ENCODE peak calls at places on chromosome 16, in five cellular contexts. One of them, this sample, is unnamed.

GRCh38 chr16:66135376-66135775 is 231.1 kb upstream of the CDH5 start:
- DNase-seq in anterior cingulate cortex: no peak
- DNase-seq in NCI-H1694 treated with DMSO at 0.1 percent for 48 hours: no peak
- DNase-seq in HFFc6: no peak
- DNase-seq in breast epithelium: peak; percentile 32
- DNase-seq in this sample: peak; percentile 57

GRCh38 chr16:89909777-89910716 is 8.6 kb upstream of the MC1R start:
- DNase-seq in anterior cingulate cortex: peak; percentile 79
- DNase-seq in NCI-H1694 treated with DMSO at 0.1 percent for 48 hours: peak; percentile 37
- DNase-seq in HFFc6: peak; percentile 43
- DNase-seq in breast epithelium: peak; percentile 53
- DNase-seq in this sample: peak; percentile 84

GRCh38 chr16:2775765-2776499 is 1.1 kb downstream of the ELOB start:
- DNase-seq in anterior cingulate cortex: no peak
- DNase-seq in NCI-H1694 treated with DMSO at 0.1 percent for 48 hours: no peak
- DNase-seq in HFFc6: no peak
- DNase-seq in breast epithelium: no peak
- DNase-seq in this sample: no peak

GRCh38 chr16:11530171-11530940 is 56.4 kb downstream of the LITAF start:
- DNase-seq in anterior cingulate cortex: no peak
- DNase-seq in NCI-H1694 treated with DMSO at 0.1 percent for 48 hours: no peak
- DNase-seq in HFFc6: no peak
- DNase-seq in breast epithelium: no peak
- DNase-seq in this sample: peak; percentile 22

GRCh38 chr16:86994651-86995171 is 322.5 kb downstream of the C16orf95 start:
- DNase-seq in anterior cingulate cortex: no peak
- DNase-seq in NCI-H1694 treated with DMSO at 0.1 percent for 48 hours: no peak
- DNase-seq in HFFc6: peak; percentile 81
- DNase-seq in breast epithelium: no peak
- DNase-seq in this sample: peak; percentile 93

GRCh38 chr16:9469512-9469911 is 378.1 kb downstream of the HAPSTR1 start:
- DNase-seq in anterior cingulate cortex: no peak
- DNase-seq in NCI-H1694 treated with DMSO at 0.1 percent for 48 hours: no peak
- DNase-seq in HFFc6: no peak
- DNase-seq in breast epithelium: no peak
- DNase-seq in this sample: no peak

GRCh38 chr16:86211800-86212199 is 298.5 kb upstream of the FOXF1 start:
- DNase-seq in anterior cingulate cortex: no peak
- DNase-seq in NCI-H1694 treated with DMSO at 0.1 percent for 48 hours: no peak
- DNase-seq in HFFc6: no peak
- DNase-seq in breast epithelium: no peak
- DNase-seq in this sample: no peak

GRCh38 chr16:49921791-49922456 is 66.0 kb upstream of the ZNF423 start:
- DNase-seq in anterior cingulate cortex: peak; percentile 17
- DNase-seq in NCI-H1694 treated with DMSO at 0.1 percent for 48 hours: peak; percentile 60
- DNase-seq in HFFc6: peak; percentile 6
- DNase-seq in breast epithelium: peak; percentile 40
- DNase-seq in this sample: peak; percentile 42

GRCh38 chr16:84853534-84853933 is 33.7 kb downstream of the CRISPLD2 start:
- DNase-seq in anterior cingulate cortex: no peak
- DNase-seq in NCI-H1694 treated with DMSO at 0.1 percent for 48 hours: no peak
- DNase-seq in HFFc6: no peak
- DNase-seq in breast epithelium: no peak
- DNase-seq in this sample: no peak

GRCh38 chr16:29192329-29193247 is 207.7 kb downstream of the LAT start:
- DNase-seq in anterior cingulate cortex: no peak
- DNase-seq in NCI-H1694 treated with DMSO at 0.1 percent for 48 hours: no peak
- DNase-seq in HFFc6: no peak
- DNase-seq in breast epithelium: no peak
- DNase-seq in this sample: no peak

GRCh38 chr16:87384162-87384999 is 805 bp upstream of the FBXO31 start:
- DNase-seq in anterior cingulate cortex: peak; percentile 83
- DNase-seq in NCI-H1694 treated with DMSO at 0.1 percent for 48 hours: no peak
- DNase-seq in HFFc6: no peak
- DNase-seq in breast epithelium: no peak
- DNase-seq in this sample: no peak

GRCh38 chr16:85173077-85173980 is 61.1 kb upstream of the CIBAR2 start:
- DNase-seq in anterior cingulate cortex: no peak
- DNase-seq in NCI-H1694 treated with DMSO at 0.1 percent for 48 hours: no peak
- DNase-seq in HFFc6: peak; percentile 92
- DNase-seq in breast epithelium: no peak
- DNase-seq in this sample: peak; percentile 90

GRCh38 chr16:57314161-57314785 is 29.8 kb upstream of the PLLP start:
- DNase-seq in anterior cingulate cortex: no peak
- DNase-seq in NCI-H1694 treated with DMSO at 0.1 percent for 48 hours: no peak
- DNase-seq in HFFc6: no peak
- DNase-seq in breast epithelium: peak; percentile 15
- DNase-seq in this sample: no peak

GRCh38 chr16:20803192-20803560 is 3.1 kb downstream of the ERI2 start:
- DNase-seq in anterior cingulate cortex: no peak
- DNase-seq in NCI-H1694 treated with DMSO at 0.1 percent for 48 hours: no peak
- DNase-seq in HFFc6: peak; percentile 25
- DNase-seq in breast epithelium: no peak
- DNase-seq in this sample: peak; percentile 40

GRCh38 chr16:20938426-20938825 is 37.9 kb downstream of the LYRM1 start:
- DNase-seq in anterior cingulate cortex: no peak
- DNase-seq in NCI-H1694 treated with DMSO at 0.1 percent for 48 hours: no peak
- DNase-seq in HFFc6: peak; percentile 59
- DNase-seq in breast epithelium: no peak
- DNase-seq in this sample: peak; percentile 63

GRCh38 chr16:54140057-54140787 is 146.4 kb downstream of the IRX3 start:
- DNase-seq in anterior cingulate cortex: no peak
- DNase-seq in NCI-H1694 treated with DMSO at 0.1 percent for 48 hours: no peak
- DNase-seq in HFFc6: peak; percentile 16
- DNase-seq in breast epithelium: no peak
- DNase-seq in this sample: no peak

GRCh38 chr16:85607796-85608514 is 5.2 kb upstream of the GSE1 start:
- DNase-seq in anterior cingulate cortex: no peak
- DNase-seq in NCI-H1694 treated with DMSO at 0.1 percent for 48 hours: no peak
- DNase-seq in HFFc6: no peak
- DNase-seq in breast epithelium: no peak
- DNase-seq in this sample: no peak

GRCh38 chr16:82344157-82344556 is 174.1 kb upstream of the MPHOSPH6 start:
- DNase-seq in anterior cingulate cortex: peak; percentile 7
- DNase-seq in NCI-H1694 treated with DMSO at 0.1 percent for 48 hours: no peak
- DNase-seq in HFFc6: no peak
- DNase-seq in breast epithelium: no peak
- DNase-seq in this sample: peak; percentile 2

GRCh38 chr16:84730406-84731106 is 30.8 kb downstream of the USP10 start:
- DNase-seq in anterior cingulate cortex: peak; percentile 56
- DNase-seq in NCI-H1694 treated with DMSO at 0.1 percent for 48 hours: peak; percentile 12
- DNase-seq in HFFc6: peak; percentile 93
- DNase-seq in breast epithelium: peak; percentile 76
- DNase-seq in this sample: peak; percentile 95

GRCh38 chr16:84876873-84877606 is 57.3 kb downstream of the CRISPLD2 start:
- DNase-seq in anterior cingulate cortex: no peak
- DNase-seq in NCI-H1694 treated with DMSO at 0.1 percent for 48 hours: no peak
- DNase-seq in HFFc6: no peak
- DNase-seq in breast epithelium: no peak
- DNase-seq in this sample: no peak

GRCh38 chr16:4207683-4208528 is 34.0 kb downstream of the SRL start:
- DNase-seq in anterior cingulate cortex: no peak
- DNase-seq in NCI-H1694 treated with DMSO at 0.1 percent for 48 hours: no peak
- DNase-seq in HFFc6: no peak
- DNase-seq in breast epithelium: no peak
- DNase-seq in this sample: no peak

GRCh38 chr16:82671743-82672142 is 45.0 kb downstream of the CDH13 start:
- DNase-seq in anterior cingulate cortex: no peak
- DNase-seq in NCI-H1694 treated with DMSO at 0.1 percent for 48 hours: no peak
- DNase-seq in HFFc6: no peak
- DNase-seq in breast epithelium: no peak
- DNase-seq in this sample: no peak

This sample was measured in EH.